ENCODE peak calls at places on chromosomes 5 and 9, in four cellular contexts. X is NB4, M is AG08396, N is DND-41. K is an unnamed sample.

GRCh38 chr9:131839281-131840084 is 99.6 kb upstream of the RAPGEF1 start:
- DNase-seq in M (peak), X (peak), N (no peak), K (no peak)

GRCh38 chr5:122259995-122260394 is 52.0 kb upstream of the SNCAIP start:
- DNase-seq in M (peak), N (no peak), X (peak), K (no peak)

GRCh38 chr5:16685069-16685468 is 68.3 kb upstream of the RETREG1 start:
- DNase-seq in X (no peak), N (no peak), M (no peak), K (no peak)

GRCh38 chr9:94181782-94182181 is 77.3 kb upstream of the ZNF169 start:
- DNase-seq in M (no peak), X (no peak), N (no peak), K (no peak)

GRCh38 chr5:82312373-82312856 is 34.3 kb upstream of the RPS23 start:
- DNase-seq in M (peak), N (peak), X (peak), K (peak)

GRCh38 chr5:145295236-145295635 is 539.9 kb downstream of the PRELID2 start:
- DNase-seq in N (no peak), X (no peak), M (no peak), K (no peak)

GRCh38 chr9:36416870-36417269 is 16.8 kb upstream of the RNF38 start:
- DNase-seq in M (no peak), X (no peak), N (no peak), K (no peak)

GRCh38 chr9:17627641-17628040 is 48.8 kb downstream of the SH3GL2 start:
- DNase-seq in M (peak), X (no peak), N (no peak), K (peak)

GRCh38 chr9:23717505-23717904 is 108.5 kb downstream of the ELAVL2 start:
- DNase-seq in M (no peak), X (no peak), N (no peak), K (no peak)

GRCh38 chr5:1322955-1323802 is 21.7 kb downstream of the CLPTM1L start:
- DNase-seq in N (no peak), X (no peak), M (no peak), K (peak)

GRCh38 chr9:6938447-6938846 is 180.7 kb downstream of the KDM4C start:
- DNase-seq in M (peak), N (no peak), X (peak), K (no peak)

GRCh38 chr5:170333161-170333909 is 35.8 kb upstream of the LCP2 start:
- DNase-seq in X (peak), M (no peak), N (peak), K (no peak)

GRCh38 chr9:116416421-116416820 is 262.8 kb downstream of the PAPPA start:
- DNase-seq in M (no peak), N (no peak), X (no peak), K (no peak)

GRCh38 chr9:38708759-38709158 is 11.2 kb downstream of the FAM240B start:
- DNase-seq in M (no peak), N (no peak), X (no peak), K (no peak)

GRCh38 chr9:96187108-96187695 is 114.8 kb downstream of the HSD17B3 start:
- DNase-seq in N (no peak), M (no peak), X (no peak), K (no peak)

GRCh38 chr9:87039809-87040392 is 92.6 kb upstream of the GAS1 start:
- DNase-seq in X (no peak), N (no peak), M (no peak), K (no peak)

GRCh38 chr9:71490810-71491209 is 277.5 kb downstream of the CEMIP2 start:
- DNase-seq in N (no peak), X (peak), M (no peak), K (no peak)

GRCh38 chr5:63495225-63495624 is 467.0 kb downstream of the HTR1A start:
- DNase-seq in N (no peak), X (no peak), M (no peak), K (no peak)

GRCh38 chr9:16460711-16461110 is 409.8 kb downstream of the BNC2 start:
- DNase-seq in M (no peak), N (no peak), X (no peak), K (no peak)

GRCh38 chr5:33997331-33997983 is 10.4 kb downstream of the AMACR start:
- DNase-seq in X (peak), M (peak), N (peak), K (peak)

GRCh38 chr9:33241298-33241697 is 1.3 kb downstream of the SPINK4 start:
- DNase-seq in X (no peak), N (no peak), M (no peak), K (no peak)

GRCh38 chr5:17343675-17344074 is 126.2 kb downstream of the BASP1 start:
- DNase-seq in X (peak), N (no peak), M (peak), K (no peak)

GRCh38 chr5:2751592-2752021 is at the start of gene IRX2:
- DNase-seq in X (no peak), N (no peak), M (peak), K (peak)

GRCh38 chr9:123928471-123929176 is 1.3 kb downstream of the DENND1A start:
- DNase-seq in M (peak), N (no peak), X (peak), K (no peak)

K was measured in WERI-Rb-1.